ENCODE peak calls at places on chromosomes 5 and 9, in nine cellular contexts. E is neural progenitor cell, D is OCI-LY7, A is hepatocyte, W is HCT116, T is GM23338, B is GM23248, K is SK-N-SH, N is MM.1S. X is an unnamed sample.

GRCh38 chr5:58262226-58262625 is 197.7 kb downstream of the PLK2 start:
- DNase-seq in T (no peak), W (no peak), D (no peak), B (peak; percentile 70), E (no peak), A (no peak), K (no peak), N (no peak), X (no peak)

GRCh38 chr5:111997308-111998159 is 240.5 kb upstream of the NREP start:
- DNase-seq in B (peak; percentile 100), W (peak; percentile 13), D (no peak), K (no peak), E (no peak), T (no peak), A (peak; percentile 39), N (no peak), X (peak; percentile 96)

GRCh38 chr5:72171667-72172066 is 64.4 kb downstream of the MAP1B start:
- DNase-seq in E (no peak), B (peak; percentile 31), D (no peak), T (no peak), K (no peak), A (no peak), W (no peak), N (no peak), X (no peak)

GRCh38 chr9:7166074-7166473 is 408.3 kb downstream of the KDM4C start:
- DNase-seq in D (no peak), N (no peak), K (no peak), B (no peak), T (no peak), A (no peak), W (no peak), E (no peak), X (no peak)

GRCh38 chr5:136251502-136251901 is 58.5 kb upstream of the SMIM32 start:
- DNase-seq in A (no peak), E (no peak), K (no peak), N (no peak), D (no peak), B (no peak), W (no peak), T (no peak), X (no peak)

GRCh38 chr5:173768891-173769290 is 119.3 kb upstream of the CPEB4 start:
- DNase-seq in W (no peak), A (no peak), B (no peak), T (no peak), E (no peak), N (no peak), D (no peak), K (no peak), X (no peak)

GRCh38 chr5:34564706-34565235 is 91.4 kb upstream of the RAI14 start:
- DNase-seq in B (no peak), N (no peak), E (no peak), K (no peak), D (no peak), W (no peak), A (no peak), T (no peak), X (peak; percentile 72)

GRCh38 chr9:40913096-40913719 is 215.3 kb downstream of the FOXD4L6 start:
- DNase-seq in D (no peak), N (no peak), A (no peak), B (no peak), W (no peak), T (no peak), K (no peak), E (no peak), X (no peak)

GRCh38 chr5:148542812-148543211 is 111.5 kb downstream of the HTR4 start:
- DNase-seq in K (no peak), A (no peak), N (no peak), T (no peak), E (no peak), W (no peak), B (peak; percentile 81), D (no peak), X (no peak)

GRCh38 chr9:112489039-112489546 is 2.5 kb downstream of the KIAA1958 start:
- DNase-seq in W (no peak), D (no peak), N (no peak), E (peak; percentile 42), K (no peak), B (no peak), T (peak; percentile 39), A (no peak), X (no peak)

GRCh38 chr9:112486221-112487007 is at the start of gene KIAA1958:
- DNase-seq in K (peak; percentile 96), W (peak; percentile 63), E (peak; percentile 95), N (peak; percentile 92), T (peak; percentile 92), A (peak; percentile 92), B (peak; percentile 81), D (peak; percentile 93), X (peak; percentile 74)

GRCh38 chr9:112487008-112487798 is 576 bp downstream of the KIAA1958 start:
- DNase-seq in B (peak; percentile 76), E (peak; percentile 87), D (peak; percentile 71), N (peak; percentile 56), K (peak; percentile 82), T (peak; percentile 71), W (peak; percentile 27), A (peak; percentile 74), X (peak; percentile 42)

GRCh38 chr9:112487799-112488345 is 1.2 kb downstream of the KIAA1958 start:
- DNase-seq in B (peak; percentile 24), D (peak; percentile 13), K (peak; percentile 35), E (peak; percentile 31), A (peak; percentile 13), T (no peak), N (no peak), W (no peak), X (peak; percentile 5)

GRCh38 chr9:112489876-112490661 is 3.4 kb downstream of the KIAA1958 start:
- DNase-seq in E (peak; percentile 33), T (no peak), B (peak; percentile 9), N (no peak), A (peak; percentile 25), D (no peak), K (peak; percentile 28), W (no peak), X (no peak)
- TF ChIP-seq EZH2phosphoT487 in E (no peak), T (no peak), B (no peak), N (no peak), A (no peak), D (no peak), K (no peak), W (no peak), X (no peak)

DNA sequence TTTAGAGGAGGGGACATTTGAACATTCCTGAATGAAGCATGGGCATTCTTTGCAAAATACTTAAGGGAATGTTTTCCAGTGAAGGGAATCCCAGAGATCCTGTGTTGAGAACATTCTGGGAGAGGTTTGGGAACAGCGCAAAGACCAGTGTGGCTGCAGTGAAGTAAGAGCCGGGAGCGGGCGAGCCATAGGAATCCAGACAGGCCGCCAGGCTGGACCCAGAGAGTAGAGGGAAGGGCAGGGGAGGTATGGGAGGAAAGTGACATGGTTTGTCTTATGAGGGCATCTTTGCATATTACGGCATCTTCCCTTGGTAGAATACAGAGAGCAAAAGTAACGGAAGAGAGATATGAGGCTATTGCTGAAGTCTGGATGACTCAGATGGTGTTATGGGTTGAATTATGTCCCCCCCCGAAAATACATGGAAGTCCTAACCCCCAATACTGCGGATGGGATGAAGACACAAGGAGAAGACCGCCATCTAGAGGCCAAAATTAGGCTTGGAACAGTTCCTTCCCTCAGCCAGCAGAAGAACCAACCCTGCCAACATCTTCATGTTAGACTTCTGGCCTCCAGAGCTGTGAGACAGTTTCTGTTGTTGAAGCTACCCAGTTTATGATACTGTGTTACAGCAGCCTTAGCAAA is 268.2 kb downstream of the MAST4 start:
- DNase-seq in A (no peak), W (no peak), E (no peak), K (no peak), B (peak; percentile 78), N (peak; percentile 33), T (peak; percentile 59), D (peak; percentile 3), X (peak; percentile 1)
- TF ChIP-seq EZH2phosphoT487 in A (no peak), W (no peak), E (no peak), K (no peak), B (no peak), N (no peak), T (no peak), D (no peak), X (no peak)

DNA sequence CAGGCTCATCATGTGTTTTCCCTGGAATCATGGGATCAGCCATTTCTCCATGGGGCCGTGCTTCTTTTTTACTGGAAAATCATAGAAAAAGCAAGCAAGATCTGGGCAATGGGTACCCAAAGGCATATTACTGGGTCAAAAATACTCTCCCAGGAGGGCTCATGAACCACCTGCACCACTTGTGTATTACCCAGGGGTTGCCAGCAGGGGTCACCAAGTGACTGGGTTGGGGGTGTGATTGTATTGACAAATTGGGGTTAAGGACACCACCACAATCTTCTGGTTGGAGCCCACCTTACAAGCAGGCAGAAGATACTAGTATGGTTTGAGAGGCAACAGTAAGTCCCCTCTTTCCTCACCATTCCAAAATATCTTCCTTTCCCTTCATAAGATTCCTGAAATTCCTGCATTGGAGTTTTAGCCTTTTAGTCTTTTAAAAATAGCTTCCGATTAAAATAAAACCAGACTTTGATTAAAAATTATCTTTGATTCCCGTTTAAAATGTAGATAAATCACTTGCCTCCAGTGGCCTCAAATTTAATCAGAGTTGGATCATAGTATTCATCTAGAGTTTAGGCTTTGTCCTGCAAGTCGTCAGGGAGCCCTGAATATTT is 603.3 kb downstream of the KIF4B start:
- DNase-seq in N (peak; percentile 35), W (no peak), A (peak; percentile 47), D (peak; percentile 46), T (peak; percentile 75), E (peak; percentile 70), K (peak; percentile 65), B (peak; percentile 34), X (no peak)
- TF ChIP-seq EZH2phosphoT487 in N (no peak), W (no peak), A (no peak), D (no peak), T (no peak), E (no peak), K (no peak), B (no peak), X (no peak)

DNA sequence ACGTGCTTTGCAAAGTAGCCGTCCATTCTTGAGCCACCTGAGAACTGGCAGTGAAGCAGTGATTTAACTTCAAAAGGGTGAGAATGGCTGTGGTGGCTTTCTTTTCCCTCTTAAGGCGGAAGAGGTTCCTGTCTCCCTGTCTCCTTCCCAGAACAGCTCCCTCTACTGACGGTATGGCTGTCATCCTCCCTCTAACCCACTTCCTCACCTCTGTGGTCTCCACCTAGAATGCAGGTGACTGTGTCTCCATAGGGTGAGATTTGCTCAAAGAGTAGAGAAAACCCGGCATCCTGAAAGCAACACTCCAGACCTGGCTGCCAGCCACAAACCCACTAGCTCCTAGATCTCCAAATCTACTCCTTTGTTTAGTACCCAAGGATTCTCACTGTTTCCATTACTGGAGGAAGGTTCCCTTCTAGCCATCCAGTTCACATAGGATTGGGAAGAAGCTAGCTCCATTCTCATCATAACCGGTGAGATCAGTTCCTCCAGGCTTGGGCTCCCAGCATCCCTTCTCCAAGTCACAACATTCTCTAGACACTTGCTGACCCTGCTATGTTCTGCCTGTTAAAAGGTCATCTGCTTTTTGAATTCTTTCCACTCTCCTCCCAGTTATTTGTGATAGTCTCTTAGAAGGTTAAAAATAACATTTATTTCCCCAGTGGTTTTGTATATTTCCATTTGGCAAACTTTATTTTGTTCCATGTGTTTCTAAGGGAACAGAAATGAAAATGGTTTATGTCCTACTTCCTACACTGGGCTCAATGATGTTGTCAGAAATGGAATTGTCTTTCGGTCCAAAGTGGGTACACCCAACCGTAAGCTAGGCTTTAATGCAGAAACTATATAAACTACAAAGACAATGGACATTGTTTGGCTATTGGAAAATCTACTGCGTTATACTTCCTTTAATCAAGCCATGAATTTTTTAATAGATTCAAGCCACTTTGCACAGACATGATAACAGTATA is 269.4 kb downstream of the CWC27 start:
- DNase-seq in K (no peak), W (peak; percentile 65), T (peak; percentile 93), N (no peak), A (peak; percentile 50), D (peak; percentile 47), E (peak; percentile 63), B (peak; percentile 20), X (peak; percentile 25)
- TF ChIP-seq EZH2phosphoT487 in K (no peak), W (no peak), T (no peak), N (no peak), A (no peak), D (no peak), E (no peak), B (no peak), X (no peak)